ENCODE peak calls at places on chromosomes 7 and 10, in nine cellular contexts. K is SK-N-MC; P is ovary; Z is hepatocyte; C is CD4-positive, alpha-beta memory T cell; D is brain microvascular endothelial cell; G is H1; X is keratinocyte; L is A549. H is an unnamed sample.

GRCh38 chr7:143978585-143978984 is 21.5 kb upstream of the OR6B1 start:
- DNase-seq in K (no peak), P (no peak), Z (no peak), C (no peak), D (no peak), G (no peak), X (no peak), L (no peak), H (no peak)

GRCh38 chr7:490461-491291 is 29.0 kb downstream of the PDGFA start:
- DNase-seq in K (no peak), P (no peak), Z (no peak), C (no peak), D (no peak), G (no peak), X (no peak), L (no peak), H (no peak)

GRCh38 chr7:623464-623863 is 103.0 kb upstream of the DNAAF5 start:
- DNase-seq in K (no peak), P (no peak), Z (no peak), C (no peak), D (no peak), G (no peak), X (no peak), L (no peak), H (no peak)

GRCh38 chr7:137953043-137953691 is 48.7 kb downstream of the CREB3L2 start:
- DNase-seq in K (no peak), P (no peak), Z (peak), C (no peak), D (no peak), G (no peak), X (no peak), L (no peak), H (no peak)

GRCh38 chr7:149355390-149356048 is 93.5 kb downstream of the ZNF783 start:
- DNase-seq in K (no peak), P (no peak), Z (no peak), C (no peak), D (peak), G (peak), X (peak), L (peak), H (peak)

GRCh38 chr7:84251183-84251845 is 56.7 kb upstream of the SEMA3A start:
- DNase-seq in K (no peak), P (no peak), Z (no peak), C (no peak), D (peak), G (no peak), X (no peak), L (no peak), H (peak)

GRCh38 chr7:68058014-68058413 is 1061.4 kb downstream of the TYW1 start:
- DNase-seq in K (no peak), P (no peak), Z (no peak), C (no peak), D (no peak), G (no peak), X (no peak), L (no peak), H (no peak)

GRCh38 chr10:10010397-10010796 is 1007.3 kb upstream of the CELF2 start:
- DNase-seq in K (no peak), P (no peak), Z (no peak), C (no peak), D (no peak), G (no peak), X (no peak), L (no peak), H (no peak)

GRCh38 chr10:22259280-22259679 is 41.5 kb upstream of the EBLN1 start:
- DNase-seq in K (no peak), P (no peak), Z (no peak), C (peak), D (no peak), G (no peak), X (no peak), L (peak), H (no peak)

GRCh38 chr10:97427571-97428179 is 1.7 kb downstream of the PGAM1 start:
- DNase-seq in K (no peak), P (no peak), Z (peak), C (no peak), D (no peak), G (peak), X (no peak), L (peak), H (no peak)

GRCh38 chr10:51510231-51510630 is 189.2 kb downstream of the CSTF2T start:
- DNase-seq in K (no peak), P (no peak), Z (no peak), C (no peak), D (no peak), G (no peak), X (no peak), L (no peak), H (no peak)

GRCh38 chr10:79331709-79332108 is 15.6 kb upstream of the PPIF start:
- DNase-seq in K (no peak), P (no peak), Z (no peak), C (peak), D (peak), G (no peak), X (peak), L (peak), H (peak)

GRCh38 chr10:56349611-56350010 is 11.4 kb downstream of the ZWINT start:
- DNase-seq in K (no peak), P (no peak), Z (no peak), C (no peak), D (no peak), G (no peak), X (no peak), L (no peak), H (no peak)

GRCh38 chr10:132329565-132330485 is 2.2 kb upstream of the LRRC27 start:
- DNase-seq in K (no peak), P (no peak), Z (no peak), C (peak), D (peak), G (no peak), X (no peak), L (peak), H (no peak)

GRCh38 chr7:151313857-151314256 is 27.8 kb upstream of the NUB1 start:
- DNase-seq in K (no peak), P (no peak), Z (no peak), C (no peak), D (peak), G (no peak), X (no peak), L (no peak), H (no peak)

GRCh38 chr7:19852192-19852591 is 78.8 kb upstream of the TMEM196 start:
- DNase-seq in K (no peak), P (no peak), Z (peak), C (no peak), D (no peak), G (no peak), X (no peak), L (no peak), H (no peak)

GRCh38 chr7:113197274-113197673 is 78.9 kb upstream of the SMIM30 start:
- DNase-seq in K (no peak), P (no peak), Z (no peak), C (no peak), D (peak), G (no peak), X (no peak), L (no peak), H (no peak)
- H3K27ac ChIP-seq in K (no peak), P (no peak), Z (no peak), C (no peak), D (peak), G (no peak), X (no peak), L (no peak), H (no peak)

DNA sequence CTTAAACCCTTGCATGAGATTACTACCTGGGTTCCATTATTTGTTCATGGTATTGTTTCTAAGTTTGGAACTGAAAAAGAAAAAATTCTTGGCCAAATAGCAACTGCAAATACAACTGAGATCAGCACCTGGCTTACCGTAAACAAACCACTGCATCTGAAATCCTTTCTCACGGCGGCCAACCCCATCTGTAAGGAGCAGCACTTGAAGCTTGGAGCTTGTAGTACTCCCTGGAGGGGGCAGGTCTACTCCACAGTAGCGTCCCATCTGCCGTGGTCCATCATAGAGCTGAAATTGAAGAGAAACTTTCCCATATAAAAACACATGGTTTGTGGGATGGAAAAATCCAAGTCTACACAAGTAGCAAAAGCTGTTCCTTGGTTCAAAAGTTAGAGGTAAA is 109.9 kb downstream of the CUBN start:
- DNase-seq in K (no peak), P (no peak), Z (no peak), C (no peak), D (no peak), G (no peak), X (no peak), L (no peak), H (no peak)
- H3K27ac ChIP-seq in K (no peak), P (no peak), Z (no peak), C (no peak), D (no peak), G (no peak), X (no peak), L (no peak), H (no peak)

GRCh38 chr7:44887293-44887692 is 2.0 kb upstream of the PURB start:
- DNase-seq in K (no peak), P (no peak), Z (no peak), C (no peak), D (no peak), G (no peak), X (no peak), L (no peak), H (no peak)
- H3K27ac ChIP-seq in K (no peak), P (no peak), Z (no peak), C (peak), D (no peak), G (no peak), X (no peak), L (no peak), H (no peak)

GRCh38 chr10:123962756-123963469 is 71.3 kb upstream of the CPXM2 start:
- DNase-seq in K (no peak), P (no peak), Z (no peak), C (no peak), D (no peak), G (no peak), X (no peak), L (no peak), H (no peak)
- H3K27ac ChIP-seq in K (no peak), P (no peak), Z (peak), C (no peak), D (no peak), G (no peak), X (no peak), L (no peak), H (no peak)

GRCh38 chr10:72175166-72175565 is 40.6 kb upstream of the ANAPC16 start:
- DNase-seq in K (no peak), P (no peak), Z (no peak), C (no peak), D (peak), G (no peak), X (no peak), L (peak), H (no peak)

GRCh38 chr10:72174297-72174662 is 41.5 kb upstream of the ANAPC16 start:
- DNase-seq in K (no peak), P (no peak), Z (no peak), C (no peak), D (no peak), G (no peak), X (no peak), L (no peak), H (no peak)

GRCh38 chr10:72171175-72171630 is 44.6 kb upstream of the ANAPC16 start:
- DNase-seq in K (no peak), P (no peak), Z (peak), C (no peak), D (peak), G (no peak), X (peak), L (peak), H (peak)

GRCh38 chr10:72173635-72174296 is 42.0 kb upstream of the ANAPC16 start:
- DNase-seq in K (no peak), P (no peak), Z (peak), C (no peak), D (no peak), G (no peak), X (no peak), L (peak), H (no peak)

DNA sequence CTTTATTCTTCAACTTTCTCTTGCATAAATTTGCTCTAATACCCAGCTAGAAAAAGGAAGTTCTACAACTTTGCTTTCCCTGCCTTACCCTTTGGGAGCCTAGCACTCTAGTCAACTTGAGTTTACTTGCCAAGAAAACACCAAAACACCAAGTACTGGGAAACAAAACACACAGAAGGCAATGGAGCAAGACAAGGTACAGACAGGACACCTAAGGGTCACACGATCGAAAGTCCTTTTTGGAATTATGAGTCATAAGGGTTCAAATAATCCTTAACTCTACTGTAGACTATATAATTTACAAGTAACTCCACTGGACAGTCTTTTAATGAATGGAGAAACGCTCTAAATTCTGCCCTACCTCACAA is 42.6 kb upstream of the ANAPC16 start:
- DNase-seq in K (no peak), P (no peak), Z (no peak), C (no peak), D (no peak), G (no peak), X (no peak), L (peak), H (no peak)
- H3K27ac ChIP-seq in K (no peak), P (no peak), Z (peak), C (no peak), D (no peak), G (no peak), X (no peak), L (peak), H (peak)

DNA sequence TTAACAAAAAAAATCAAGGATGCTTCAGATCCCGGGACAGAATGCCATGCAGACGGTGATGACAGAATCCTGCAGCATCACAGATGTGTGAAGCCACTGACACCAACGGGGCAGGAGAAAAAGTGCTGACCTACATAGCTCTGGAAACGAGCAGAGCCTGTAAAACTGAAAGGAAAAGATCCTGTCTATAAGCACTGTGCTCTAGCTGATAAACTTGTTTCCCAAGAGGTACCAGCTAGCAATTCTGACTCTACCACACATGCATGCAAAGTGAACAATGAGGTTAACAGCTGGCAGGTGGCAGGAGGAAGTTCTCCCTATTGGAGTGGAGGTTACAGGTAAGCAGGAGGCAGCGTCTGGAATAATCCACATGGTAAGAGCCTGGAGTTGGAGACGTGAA is 75.6 kb downstream of the PTPRN2 start:
- DNase-seq in K (no peak), P (no peak), Z (no peak), C (no peak), D (no peak), G (no peak), X (no peak), L (no peak), H (no peak)
- H3K27ac ChIP-seq in K (no peak), P (no peak), Z (no peak), C (no peak), D (no peak), G (no peak), X (no peak), L (no peak), H (no peak)

GRCh38 chr10:77204171-77204570 is 433.4 kb downstream of the KCNMA1 start:
- DNase-seq in K (no peak), P (no peak), Z (no peak), C (no peak), D (no peak), G (no peak), X (no peak), L (no peak), H (no peak)
- H3K27ac ChIP-seq in K (no peak), P (no peak), Z (no peak), C (no peak), D (no peak), G (no peak), X (no peak), L (no peak), H (no peak)

GRCh38 chr10:103367782-103368518 is at the start of gene TAF5:
- DNase-seq in K (peak), P (peak), Z (peak), C (peak), D (peak), G (peak), X (peak), L (peak), H (peak)

GRCh38 chr10:103367379-103367781 is 396 bp upstream of the TAF5 start:
- DNase-seq in K (no peak), P (no peak), Z (no peak), C (no peak), D (no peak), G (no peak), X (no peak), L (no peak), H (no peak)
- H3K27ac ChIP-seq in K (peak), P (peak), Z (peak), C (peak), D (peak), G (no peak), X (peak), L (peak), H (peak)